ENCODE peak calls at places on chromosomes 3 and 15, in ten cellular contexts. One of them, this sample, is unnamed.

GRCh38 chr15:45871121-45871855 is 236.5 kb downstream of the SQOR start:
- DNase-seq in IMR-90: no peak
- DNase-seq in testis: no peak
- DNase-seq in body of pancreas: no peak
- DNase-seq in A549: no peak
- DNase-seq in tibial nerve: no peak
- DNase-seq in uterus: no peak
- DNase-seq in esophagus squamous epithelium: no peak
- DNase-seq in Peyer's patch: no peak
- DNase-seq in H54: no peak
- DNase-seq in this sample: no peak

GRCh38 chr3:189568931-189569330 is 62.3 kb upstream of the TP63 start:
- DNase-seq in tibial nerve: no peak
- DNase-seq in IMR-90: no peak
- DNase-seq in Peyer's patch: no peak
- DNase-seq in esophagus squamous epithelium: no peak
- DNase-seq in A549: no peak
- DNase-seq in body of pancreas: no peak
- DNase-seq in testis: no peak
- DNase-seq in uterus: no peak
- DNase-seq in H54: no peak
- DNase-seq in this sample: no peak

GRCh38 chr3:170137971-170138370 is 43.6 kb downstream of the PHC3 start:
- DNase-seq in testis: no peak
- DNase-seq in H54: no peak
- DNase-seq in A549: no peak
- DNase-seq in uterus: no peak
- DNase-seq in IMR-90: no peak
- DNase-seq in body of pancreas: no peak
- DNase-seq in tibial nerve: no peak
- DNase-seq in Peyer's patch: no peak
- DNase-seq in esophagus squamous epithelium: no peak
- DNase-seq in this sample: no peak

GRCh38 chr15:72229076-72229946 is 1.7 kb downstream of the PKM start:
- DNase-seq in testis: no peak
- DNase-seq in H54: no peak
- DNase-seq in tibial nerve: peak
- DNase-seq in esophagus squamous epithelium: no peak
- DNase-seq in A549: no peak
- DNase-seq in Peyer's patch: peak
- DNase-seq in body of pancreas: no peak
- DNase-seq in IMR-90: peak
- DNase-seq in uterus: peak
- DNase-seq in this sample: no peak

GRCh38 chr3:23175361-23176073 is 27.6 kb upstream of the UBE2E2 start:
- DNase-seq in Peyer's patch: no peak
- DNase-seq in H54: no peak
- DNase-seq in body of pancreas: no peak
- DNase-seq in A549: no peak
- DNase-seq in IMR-90: no peak
- DNase-seq in uterus: no peak
- DNase-seq in esophagus squamous epithelium: no peak
- DNase-seq in tibial nerve: no peak
- DNase-seq in testis: no peak
- DNase-seq in this sample: no peak

GRCh38 chr15:100663066-100663465 is 60.7 kb downstream of the ASB7 start:
- DNase-seq in tibial nerve: no peak
- DNase-seq in testis: no peak
- DNase-seq in Peyer's patch: no peak
- DNase-seq in uterus: peak
- DNase-seq in IMR-90: no peak
- DNase-seq in body of pancreas: no peak
- DNase-seq in A549: peak
- DNase-seq in esophagus squamous epithelium: no peak
- DNase-seq in H54: no peak
- DNase-seq in this sample: peak

GRCh38 chr3:11554666-11555065 is 89.0 kb downstream of the VGLL4 start:
- DNase-seq in esophagus squamous epithelium: no peak
- DNase-seq in H54: no peak
- DNase-seq in tibial nerve: no peak
- DNase-seq in body of pancreas: no peak
- DNase-seq in IMR-90: no peak
- DNase-seq in uterus: no peak
- DNase-seq in Peyer's patch: no peak
- DNase-seq in testis: no peak
- DNase-seq in A549: no peak
- DNase-seq in this sample: no peak

GRCh38 chr15:70826634-70827033 is 27.3 kb downstream of the LARP6 start:
- DNase-seq in uterus: peak
- DNase-seq in IMR-90: peak
- DNase-seq in body of pancreas: no peak
- DNase-seq in H54: peak
- DNase-seq in esophagus squamous epithelium: no peak
- DNase-seq in tibial nerve: peak
- DNase-seq in A549: peak
- DNase-seq in Peyer's patch: peak
- DNase-seq in testis: no peak
- DNase-seq in this sample: peak

GRCh38 chr3:160618878-160619277 is 53.5 kb upstream of the KPNA4 start:
- DNase-seq in esophagus squamous epithelium: no peak
- DNase-seq in Peyer's patch: no peak
- DNase-seq in tibial nerve: no peak
- DNase-seq in body of pancreas: no peak
- DNase-seq in IMR-90: peak
- DNase-seq in testis: no peak
- DNase-seq in H54: no peak
- DNase-seq in uterus: no peak
- DNase-seq in A549: no peak
- DNase-seq in this sample: no peak

GRCh38 chr3:160616721-160617120 is 51.4 kb upstream of the KPNA4 start:
- DNase-seq in A549: no peak
- DNase-seq in uterus: no peak
- DNase-seq in tibial nerve: no peak
- DNase-seq in Peyer's patch: no peak
- DNase-seq in esophagus squamous epithelium: no peak
- DNase-seq in IMR-90: peak
- DNase-seq in body of pancreas: no peak
- DNase-seq in testis: no peak
- DNase-seq in H54: peak
- DNase-seq in this sample: no peak

GRCh38 chr3:160616311-160616710 is 50.9 kb upstream of the KPNA4 start:
- DNase-seq in body of pancreas: no peak
- DNase-seq in uterus: no peak
- DNase-seq in IMR-90: peak
- DNase-seq in tibial nerve: no peak
- DNase-seq in A549: no peak
- DNase-seq in esophagus squamous epithelium: no peak
- DNase-seq in Peyer's patch: no peak
- DNase-seq in testis: no peak
- DNase-seq in H54: no peak
- DNase-seq in this sample: no peak

GRCh38 chr3:160618363-160618762 is 53.0 kb upstream of the KPNA4 start:
- DNase-seq in A549: no peak
- DNase-seq in testis: no peak
- DNase-seq in H54: no peak
- DNase-seq in IMR-90: no peak
- DNase-seq in uterus: no peak
- DNase-seq in tibial nerve: no peak
- DNase-seq in Peyer's patch: no peak
- DNase-seq in esophagus squamous epithelium: no peak
- DNase-seq in body of pancreas: peak
- DNase-seq in this sample: no peak

GRCh38 chr3:160617636-160618035 is 52.3 kb upstream of the KPNA4 start:
- DNase-seq in IMR-90: no peak
- DNase-seq in tibial nerve: no peak
- DNase-seq in Peyer's patch: no peak
- DNase-seq in body of pancreas: no peak
- DNase-seq in testis: no peak
- DNase-seq in esophagus squamous epithelium: no peak
- DNase-seq in uterus: no peak
- DNase-seq in H54: no peak
- DNase-seq in A549: peak
- DNase-seq in this sample: no peak
- TF ChIP-seq POLR2A in IMR-90: no peak
- TF ChIP-seq POLR2A in tibial nerve: no peak
- TF ChIP-seq POLR2A in Peyer's patch: no peak
- TF ChIP-seq POLR2A in body of pancreas: no peak
- TF ChIP-seq POLR2A in testis: no peak
- TF ChIP-seq POLR2A in esophagus squamous epithelium: no peak
- TF ChIP-seq POLR2A in uterus: no peak
- TF ChIP-seq POLR2A in H54: no peak
- TF ChIP-seq POLR2A in A549: no peak
- TF ChIP-seq POLR2A in this sample: no peak

DNA sequence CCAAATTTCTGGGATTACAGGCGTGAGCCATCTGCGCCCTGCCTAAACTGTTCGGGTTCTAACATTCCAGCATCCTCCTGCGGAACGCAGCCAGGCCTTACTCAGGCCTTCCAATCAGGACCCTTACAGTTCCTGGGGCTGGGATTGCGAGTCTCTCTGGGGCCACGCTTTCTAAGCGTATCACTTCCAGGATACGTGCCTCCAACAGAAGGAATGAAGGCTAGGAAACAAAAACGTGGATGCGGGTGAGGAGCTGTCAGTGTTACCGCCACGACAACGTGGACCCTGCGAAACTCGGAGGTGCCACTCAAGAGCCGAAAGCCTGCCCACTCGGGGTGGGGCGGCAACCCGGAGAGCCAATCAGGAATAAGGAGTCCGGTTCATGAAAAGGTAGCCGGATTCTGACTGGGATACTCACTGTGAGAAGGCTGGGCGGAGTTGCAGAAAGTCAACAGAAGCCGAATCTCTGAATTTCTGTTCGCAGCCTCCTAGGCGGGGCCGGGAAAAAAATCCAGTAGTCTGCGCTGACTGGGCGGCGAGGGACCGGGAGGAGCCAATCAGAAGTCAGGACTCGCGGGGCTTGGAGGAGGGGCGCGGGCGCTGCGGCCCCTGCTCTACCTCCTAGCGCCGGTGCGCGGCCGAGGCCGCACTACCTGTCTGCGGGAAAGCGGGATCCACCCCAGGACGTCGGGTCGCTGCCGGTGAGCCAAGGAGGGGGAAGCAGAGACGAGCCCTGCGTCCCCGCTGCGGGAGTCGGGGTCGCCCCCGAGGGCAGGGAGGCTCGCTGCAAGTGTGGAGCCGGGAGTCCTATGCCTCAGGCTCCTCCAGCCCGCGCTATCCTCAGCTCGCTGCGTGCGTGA is at the start of gene HYKK:
- DNase-seq in H54: peak
- DNase-seq in A549: peak
- DNase-seq in Peyer's patch: peak
- DNase-seq in esophagus squamous epithelium: peak
- DNase-seq in testis: peak
- DNase-seq in body of pancreas: peak
- DNase-seq in IMR-90: peak
- DNase-seq in uterus: peak
- DNase-seq in tibial nerve: peak
- DNase-seq in this sample: peak
- TF ChIP-seq POLR2A in H54: peak
- TF ChIP-seq POLR2A in A549: peak
- TF ChIP-seq POLR2A in Peyer's patch: peak
- TF ChIP-seq POLR2A in esophagus squamous epithelium: no peak
- TF ChIP-seq POLR2A in testis: no peak
- TF ChIP-seq POLR2A in body of pancreas: peak
- TF ChIP-seq POLR2A in IMR-90: no peak
- TF ChIP-seq POLR2A in uterus: no peak
- TF ChIP-seq POLR2A in tibial nerve: peak
- TF ChIP-seq POLR2A in this sample: peak

GRCh38 chr3:44478055-44478468 is 592 bp upstream of the ZNF445 start:
- DNase-seq in esophagus squamous epithelium: no peak
- DNase-seq in IMR-90: no peak
- DNase-seq in tibial nerve: no peak
- DNase-seq in testis: no peak
- DNase-seq in uterus: no peak
- DNase-seq in H54: no peak
- DNase-seq in body of pancreas: no peak
- DNase-seq in Peyer's patch: no peak
- DNase-seq in A549: no peak
- DNase-seq in this sample: no peak

GRCh38 chr3:44476963-44477311 is 533 bp downstream of the ZNF445 start:
- DNase-seq in esophagus squamous epithelium: no peak
- DNase-seq in uterus: no peak
- DNase-seq in IMR-90: no peak
- DNase-seq in A549: no peak
- DNase-seq in Peyer's patch: no peak
- DNase-seq in H54: no peak
- DNase-seq in testis: no peak
- DNase-seq in tibial nerve: no peak
- DNase-seq in body of pancreas: no peak
- DNase-seq in this sample: no peak

GRCh38 chr3:44476181-44476599 is 1.3 kb downstream of the ZNF445 start:
- DNase-seq in testis: no peak
- DNase-seq in A549: no peak
- DNase-seq in Peyer's patch: no peak
- DNase-seq in esophagus squamous epithelium: no peak
- DNase-seq in IMR-90: peak
- DNase-seq in uterus: no peak
- DNase-seq in tibial nerve: no peak
- DNase-seq in H54: no peak
- DNase-seq in body of pancreas: no peak
- DNase-seq in this sample: no peak

GRCh38 chr3:44478606-44479094 is 1.2 kb upstream of the ZNF445 start:
- DNase-seq in esophagus squamous epithelium: no peak
- DNase-seq in testis: no peak
- DNase-seq in A549: no peak
- DNase-seq in body of pancreas: no peak
- DNase-seq in tibial nerve: no peak
- DNase-seq in IMR-90: no peak
- DNase-seq in uterus: no peak
- DNase-seq in Peyer's patch: no peak
- DNase-seq in H54: no peak
- DNase-seq in this sample: no peak

DNA sequence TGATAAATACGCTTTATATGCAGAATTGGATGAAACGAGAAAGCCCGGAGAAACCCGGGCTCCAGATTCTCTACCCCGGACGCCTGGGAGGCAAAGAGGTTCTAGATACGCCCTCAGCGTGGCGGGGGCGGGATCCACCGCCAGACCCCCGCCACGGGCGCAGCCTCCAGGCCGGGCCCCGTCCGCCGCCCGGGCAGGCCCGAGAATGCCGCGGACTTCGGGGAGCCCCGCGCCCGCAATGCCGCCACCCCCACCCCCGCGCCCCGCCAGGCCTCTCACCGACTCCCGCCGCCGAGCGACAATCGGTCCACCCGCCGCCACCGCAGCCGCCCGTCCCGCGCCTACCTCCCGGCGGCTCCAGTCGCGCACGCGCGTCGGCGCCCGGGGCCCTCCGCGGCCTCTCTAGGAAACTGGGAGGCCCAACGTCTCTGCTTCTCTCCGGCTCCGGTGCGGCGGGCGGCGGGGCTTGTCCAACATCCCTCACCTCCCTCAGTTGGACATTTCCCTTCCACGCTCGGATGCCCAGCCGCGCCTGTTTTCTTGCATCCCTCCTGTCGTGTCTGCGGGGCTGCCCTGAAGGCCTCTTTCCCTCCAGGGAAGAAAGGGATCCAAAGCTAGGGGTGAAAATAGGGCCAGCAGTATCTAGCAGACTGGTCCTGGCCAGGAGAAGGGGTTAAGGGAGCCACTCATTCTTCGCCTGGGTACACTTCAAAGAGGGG is at the start of gene ZNF445:
- DNase-seq in H54: peak
- DNase-seq in uterus: peak
- DNase-seq in testis: peak
- DNase-seq in body of pancreas: peak
- DNase-seq in esophagus squamous epithelium: no peak
- DNase-seq in tibial nerve: peak
- DNase-seq in Peyer's patch: peak
- DNase-seq in IMR-90: peak
- DNase-seq in A549: peak
- DNase-seq in this sample: peak
- TF ChIP-seq POLR2A in H54: peak
- TF ChIP-seq POLR2A in uterus: no peak
- TF ChIP-seq POLR2A in testis: no peak
- TF ChIP-seq POLR2A in body of pancreas: peak
- TF ChIP-seq POLR2A in esophagus squamous epithelium: peak
- TF ChIP-seq POLR2A in tibial nerve: peak
- TF ChIP-seq POLR2A in Peyer's patch: no peak
- TF ChIP-seq POLR2A in IMR-90: peak
- TF ChIP-seq POLR2A in A549: peak
- TF ChIP-seq POLR2A in this sample: peak

GRCh38 chr15:88775776-88776175 is 27.5 kb upstream of the ACAN start:
- DNase-seq in uterus: no peak
- DNase-seq in IMR-90: no peak
- DNase-seq in H54: no peak
- DNase-seq in testis: no peak
- DNase-seq in esophagus squamous epithelium: no peak
- DNase-seq in Peyer's patch: no peak
- DNase-seq in tibial nerve: no peak
- DNase-seq in body of pancreas: no peak
- DNase-seq in A549: no peak
- DNase-seq in this sample: no peak
- TF ChIP-seq POLR2A in uterus: no peak
- TF ChIP-seq POLR2A in IMR-90: no peak
- TF ChIP-seq POLR2A in H54: no peak
- TF ChIP-seq POLR2A in testis: no peak
- TF ChIP-seq POLR2A in esophagus squamous epithelium: no peak
- TF ChIP-seq POLR2A in Peyer's patch: no peak
- TF ChIP-seq POLR2A in tibial nerve: no peak
- TF ChIP-seq POLR2A in body of pancreas: no peak
- TF ChIP-seq POLR2A in A549: no peak
- TF ChIP-seq POLR2A in this sample: no peak

This sample was measured in HCT116.